ENCODE peak calls at places on chromosome 11, in six cellular contexts. J is mammary epithelial cell; A is GM03348; L is OCI-M1; K is Caco-2; G is stimulated activated CD4-positive, alpha-beta T cell treated with anti-CD3 and anti-CD28 coated beads, Interleukin-12 subunit alpha, Interleukin-12 subunit beta, amount 100 ng/mL, for 24 hours. F is an unnamed sample.

GRCh38 chr11:128859563-128860441 is 7.3 kb downstream of the KCNJ1 start:
- DNase-seq in J (peak), A (peak), L (peak), K (peak), G (peak), F (peak)

GRCh38 chr11:57358991-57359390 is 20.8 kb downstream of the P2RX3 start:
- DNase-seq in J (no peak), A (no peak), L (no peak), K (no peak), G (no peak), F (no peak)

GRCh38 chr11:102497061-102497460 is 33.5 kb downstream of the MMP7 start:
- DNase-seq in J (no peak), A (peak), L (no peak), K (no peak), G (no peak), F (no peak)

GRCh38 chr11:65307298-65308229 is 7.1 kb upstream of the CDC42EP2 start:
- DNase-seq in J (no peak), A (no peak), L (no peak), K (no peak), G (no peak), F (no peak)

GRCh38 chr11:133581091-133581490 is 48.8 kb upstream of the OPCML start:
- DNase-seq in J (no peak), A (no peak), L (no peak), K (no peak), G (no peak), F (no peak)

GRCh38 chr11:96324912-96325311 is 18.1 kb downstream of the MAML2 start:
- DNase-seq in J (peak), A (peak), L (no peak), K (peak), G (no peak), F (no peak)

GRCh38 chr11:31477528-31478255 is 31.7 kb downstream of the IMMP1L start:
- DNase-seq in J (no peak), A (no peak), L (no peak), K (no peak), G (no peak), F (no peak)

GRCh38 chr11:104625246-104625645 is 273.0 kb downstream of the CASP12 start:
- DNase-seq in J (peak), A (no peak), L (no peak), K (no peak), G (no peak), F (peak)

GRCh38 chr11:115930276-115930675 is 426.1 kb upstream of the CADM1 start:
- DNase-seq in J (no peak), A (no peak), L (no peak), K (no peak), G (no peak), F (no peak)

GRCh38 chr11:119845305-119845704 is 116.3 kb upstream of the NECTIN1 start:
- DNase-seq in J (no peak), A (no peak), L (no peak), K (no peak), G (no peak), F (no peak)

GRCh38 chr11:94785509-94785908 is 17.4 kb downstream of the AMOTL1 start:
- DNase-seq in J (no peak), A (no peak), L (no peak), K (no peak), G (no peak), F (no peak)

GRCh38 chr11:74179234-74180126 is 8.4 kb downstream of the PPME1 start:
- DNase-seq in J (peak), A (no peak), L (no peak), K (no peak), G (no peak), F (no peak)

GRCh38 chr11:123645576-123645975 is 8.8 kb downstream of the SCN3B start:
- DNase-seq in J (no peak), A (no peak), L (no peak), K (no peak), G (no peak), F (no peak)

GRCh38 chr11:110305169-110306018 is 9.0 kb upstream of the RDX start:
- DNase-seq in J (peak), A (no peak), L (no peak), K (peak), G (no peak), F (peak)

GRCh38 chr11:3218483-3219280 is at the start of gene MRGPRG:
- DNase-seq in J (no peak), A (no peak), L (no peak), K (no peak), G (no peak), F (no peak)

GRCh38 chr11:110909331-110909730 is 197.1 kb upstream of the ARHGAP20 start:
- DNase-seq in J (no peak), A (no peak), L (no peak), K (no peak), G (no peak), F (no peak)

GRCh38 chr11:65298655-65299179 is 15.9 kb upstream of the CDC42EP2 start:
- DNase-seq in J (no peak), A (peak), L (no peak), K (no peak), G (no peak), F (no peak)

GRCh38 chr11:112786886-112787530 is 174.2 kb upstream of the NCAM1 start:
- DNase-seq in J (no peak), A (no peak), L (no peak), K (no peak), G (no peak), F (no peak)

GRCh38 chr11:48034926-48035876 is 54.8 kb downstream of the PTPRJ start:
- DNase-seq in J (no peak), A (no peak), L (no peak), K (no peak), G (no peak), F (peak)

GRCh38 chr11:18022419-18022818 is 9.6 kb upstream of the SERGEF start:
- DNase-seq in J (no peak), A (no peak), L (no peak), K (no peak), G (no peak), F (no peak)

GRCh38 chr11:57378166-57378565 is 2.8 kb downstream of the PRG3 start:
- DNase-seq in J (no peak), A (no peak), L (no peak), K (no peak), G (no peak), F (no peak)

GRCh38 chr11:104134760-104135159 is 29.2 kb downstream of the PDGFD start:
- DNase-seq in J (peak), A (peak), L (no peak), K (peak), G (no peak), F (peak)

GRCh38 chr11:45896392-45897068 is 10.5 kb downstream of the FREY1 start:
- DNase-seq in J (no peak), A (no peak), L (no peak), K (no peak), G (no peak), F (no peak)

GRCh38 chr11:16873289-16873688 is 134.8 kb downstream of the C11orf58 start:
- DNase-seq in J (no peak), A (no peak), L (no peak), K (no peak), G (no peak), F (no peak)

GRCh38 chr11:86632499-86633269 is 39.7 kb downstream of the ME3 start:
- DNase-seq in J (peak), A (peak), L (no peak), K (peak), G (peak), F (peak)

GRCh38 chr11:15180212-15180814 is 65.6 kb downstream of the INSC start:
- DNase-seq in J (no peak), A (no peak), L (no peak), K (no peak), G (no peak), F (no peak)